ENCODE peak calls at places on chromosomes 5 and 9, in ten cellular contexts. R is Calu3, K is NCI-H1694 treated with DMSO at 0.1 percent for 48 hours, V is T-helper 2 cell, E is foreskin fibroblast, X is neural crest cell, O is OCI-LY7, F is iris pigment epithelial cell, C is kidney glomerular epithelial cell, A is cerebellum. D is an unnamed sample.

GRCh38 chr5:127615916-127616315 is 33.0 kb upstream of the CTXN3 start:
- DNase-seq in X (no peak), F (peak), V (no peak), C (no peak), R (no peak), E (peak), K (no peak), O (no peak), A (no peak), D (no peak)

GRCh38 chr9:120928015-120928719 is 1.6 kb upstream of the TRAF1 start:
- DNase-seq in K (no peak), X (no peak), F (no peak), O (peak), A (peak), C (no peak), E (no peak), R (no peak), V (no peak), D (peak)

GRCh38 chr9:91354846-91355245 is 6.9 kb downstream of the AUH start:
- DNase-seq in X (no peak), F (no peak), K (no peak), E (peak), O (no peak), V (no peak), C (no peak), A (no peak), R (no peak), D (no peak)

GRCh38 chr5:6731465-6732237 is 18.4 kb downstream of the TENT4A start:
- DNase-seq in F (peak), O (no peak), X (no peak), V (no peak), A (no peak), K (no peak), R (no peak), E (no peak), C (no peak), D (no peak)

GRCh38 chr5:59562756-59563389 is 330.7 kb downstream of the PDE4D start:
- DNase-seq in X (no peak), F (peak), R (peak), K (no peak), A (no peak), V (peak), E (peak), C (peak), O (peak), D (peak)

GRCh38 chr5:109826426-109826825 is 136.7 kb downstream of the MAN2A1 start:
- DNase-seq in E (no peak), K (no peak), X (no peak), O (no peak), A (no peak), R (no peak), C (peak), V (no peak), F (peak), D (no peak)

GRCh38 chr5:179226696-179227095 is 118.6 kb downstream of the ADAMTS2 start:
- DNase-seq in X (no peak), C (no peak), R (no peak), V (no peak), F (no peak), E (no peak), K (no peak), O (no peak), A (no peak), D (no peak)

GRCh38 chr5:61299254-61299653 is 32.8 kb upstream of the ZSWIM6 start:
- DNase-seq in V (no peak), F (no peak), A (no peak), O (no peak), K (no peak), C (no peak), E (no peak), R (no peak), X (no peak), D (no peak)

GRCh38 chr9:27377811-27378345 is 80.9 kb upstream of the EQTN start:
- DNase-seq in F (no peak), C (no peak), A (no peak), V (no peak), R (no peak), X (no peak), O (peak), E (no peak), K (no peak), D (no peak)

GRCh38 chr9:110064721-110065252 is 143.2 kb downstream of the C9orf152 start:
- DNase-seq in X (no peak), E (no peak), R (no peak), A (no peak), F (no peak), C (no peak), O (no peak), K (no peak), V (no peak), D (no peak)

GRCh38 chr9:16421534-16421933 is 448.9 kb downstream of the BNC2 start:
- DNase-seq in E (peak), R (no peak), F (peak), C (no peak), A (no peak), V (no peak), X (no peak), K (no peak), O (no peak), D (no peak)

GRCh38 chr5:138601444-138601843 is 26.2 kb upstream of the HSPA9 start:
- DNase-seq in X (no peak), E (peak), A (no peak), C (peak), O (no peak), K (no peak), F (peak), R (peak), V (no peak), D (peak)

GRCh38 chr5:78065073-78065472 is 229.4 kb downstream of the AP3B1 start:
- DNase-seq in C (no peak), F (no peak), R (no peak), X (no peak), K (no peak), V (no peak), A (no peak), E (no peak), O (no peak), D (no peak)

GRCh38 chr9:22657713-22658112 is 211.1 kb downstream of the DMRTA1 start:
- DNase-seq in F (no peak), E (no peak), A (no peak), X (no peak), R (no peak), K (no peak), V (no peak), C (no peak), O (no peak), D (no peak)

GRCh38 chr5:142056831-142057696 is 44.2 kb upstream of the GNPDA1 start:
- DNase-seq in V (no peak), X (no peak), F (no peak), A (no peak), E (no peak), C (no peak), K (no peak), R (no peak), O (no peak), D (no peak)

GRCh38 chr5:137516961-137517360 is 17.8 kb upstream of the SPOCK1 start:
- DNase-seq in O (no peak), X (no peak), K (no peak), C (no peak), F (no peak), A (no peak), R (no peak), E (no peak), V (no peak), D (no peak)

GRCh38 chr5:96074460-96075254 is 113.0 kb upstream of the ELL2 start:
- DNase-seq in K (no peak), X (no peak), F (no peak), E (no peak), C (no peak), A (no peak), V (no peak), O (no peak), R (no peak), D (no peak)